ENCODE peak calls at places on chromosomes 11 and 22, in four cellular contexts. G, F, X and D are unnamed samples.

GRCh38 chr22:32858121-32858703 is 56.7 kb downstream of the TIMP3 start:
- DNase-seq in X (no peak), F (no peak), G (no peak), D (no peak)

GRCh38 chr11:16917941-16918340 is 96.3 kb downstream of the PLEKHA7 start:
- DNase-seq in G (no peak), X (no peak), F (no peak), D (no peak)

GRCh38 chr11:14320020-14320419 is 39.0 kb downstream of the RRAS2 start:
- DNase-seq in X (no peak), F (no peak), G (no peak), D (no peak)

GRCh38 chr11:117704416-117705150 is 92.4 kb downstream of the DSCAML1 start:
- DNase-seq in G (no peak), F (no peak), X (no peak), D (no peak)

GRCh38 chr11:10255388-10256125 is 38.5 kb downstream of the SBF2 start:
- DNase-seq in G (no peak), X (no peak), F (no peak), D (no peak)

GRCh38 chr22:42346722-42347121 is 76.3 kb upstream of the TCF20 start:
- DNase-seq in X (no peak), G (no peak), F (no peak), D (no peak)

GRCh38 chr11:34870548-34871209 is 45.5 kb downstream of the APIP start:
- DNase-seq in X (no peak), F (no peak), G (no peak), D (no peak)

GRCh38 chr11:12598330-12599256 is 75.6 kb upstream of the TEAD1 start:
- DNase-seq in G (peak; percentile 87), X (no peak), F (no peak), D (no peak)